ENCODE peak calls at places on chromosomes 5 and 9, in ten cellular contexts. O is choroid plexus epithelial cell, L is SK-N-SH, J is adrenal gland, I is stomach, Y is cardiac fibroblast, S is cardiac muscle cell, T is breast epithelium, C is fibroblast of lung, Q is heart right ventricle. U is an unnamed sample.

GRCh38 chr5:179270581-179271300 is 74.5 kb downstream of the ADAMTS2 start:
- DNase-seq in O (no peak), L (peak; percentile 74), J (no peak), I (no peak), Y (peak; percentile 93), S (no peak), T (peak; percentile 52), C (peak; percentile 88), Q (no peak), U (peak; percentile 70)

GRCh38 chr9:108953983-108954574 is 19.9 kb downstream of the ABITRAM start:
- DNase-seq in O (peak; percentile 77), L (peak; percentile 40), J (no peak), I (no peak), Y (peak; percentile 74), S (peak; percentile 66), T (no peak), C (peak; percentile 75), Q (peak; percentile 23), U (peak; percentile 73)

GRCh38 chr9:119827126-119827525 is 457.9 kb upstream of the BRINP1 start:
- DNase-seq in O (no peak), L (no peak), J (no peak), I (no peak), Y (no peak), S (no peak), T (no peak), C (no peak), Q (no peak), U (no peak)

GRCh38 chr5:14090290-14090689 is 52.9 kb upstream of the TRIO start:
- DNase-seq in O (no peak), L (no peak), J (no peak), I (no peak), Y (no peak), S (no peak), T (no peak), C (peak; percentile 12), Q (no peak), U (no peak)

GRCh38 chr5:57324888-57325287 is 151.0 kb downstream of the GPBP1 start:
- DNase-seq in O (no peak), L (no peak), J (no peak), I (no peak), Y (no peak), S (no peak), T (no peak), C (peak; percentile 72), Q (peak; percentile 35), U (no peak)

GRCh38 chr5:102753889-102754498 is 1.1 kb upstream of the PAM start:
- DNase-seq in O (no peak), L (peak; percentile 43), J (no peak), I (no peak), Y (no peak), S (no peak), T (no peak), C (no peak), Q (no peak), U (no peak)

GRCh38 chr5:117872798-117873368 is 1115.5 kb downstream of the DTWD2 start:
- DNase-seq in O (no peak), L (no peak), J (no peak), I (no peak), Y (no peak), S (no peak), T (no peak), C (no peak), Q (no peak), U (no peak)

GRCh38 chr5:148202531-148203092 is at the start of gene SPINK6:
- DNase-seq in O (no peak), L (no peak), J (no peak), I (no peak), Y (no peak), S (no peak), T (no peak), C (no peak), Q (no peak), U (no peak)

GRCh38 chr5:172173771-172174170 is 14.3 kb downstream of the STK10 start:
- DNase-seq in O (peak; percentile 88), L (no peak), J (no peak), I (no peak), Y (peak; percentile 44), S (no peak), T (no peak), C (peak; percentile 68), Q (no peak), U (peak; percentile 65)

GRCh38 chr5:90833753-90834152 is 275.2 kb downstream of the ADGRV1 start:
- DNase-seq in O (no peak), L (no peak), J (no peak), I (no peak), Y (no peak), S (no peak), T (no peak), C (no peak), Q (no peak), U (no peak)

GRCh38 chr9:107707915-107708441 is 218.4 kb upstream of the KLF4 start:
- DNase-seq in O (peak; percentile 37), L (no peak), J (peak; percentile 49), I (no peak), Y (peak; percentile 47), S (no peak), T (no peak), C (no peak), Q (no peak), U (peak; percentile 76)

GRCh38 chr5:32323741-32324140 is 11.0 kb upstream of the MTMR12 start:
- DNase-seq in O (no peak), L (no peak), J (no peak), I (no peak), Y (no peak), S (no peak), T (no peak), C (no peak), Q (no peak), U (no peak)

GRCh38 chr5:32325616-32326015 is 12.9 kb upstream of the MTMR12 start:
- DNase-seq in O (no peak), L (no peak), J (no peak), I (no peak), Y (no peak), S (no peak), T (no peak), C (no peak), Q (no peak), U (no peak)

GRCh38 chr5:32325067-32325466 is 12.3 kb upstream of the MTMR12 start:
- DNase-seq in O (peak; percentile 27), L (no peak), J (no peak), I (no peak), Y (peak; percentile 51), S (no peak), T (no peak), C (peak; percentile 49), Q (no peak), U (peak; percentile 21)

GRCh38 chr5:32329395-32329834 is 16.7 kb upstream of the MTMR12 start:
- DNase-seq in O (peak; percentile 83), L (peak; percentile 72), J (peak; percentile 67), I (peak; percentile 76), Y (peak; percentile 80), S (peak; percentile 52), T (peak; percentile 71), C (peak; percentile 64), Q (peak; percentile 64), U (peak; percentile 74)

GRCh38 chr5:32326216-32326772 is 13.6 kb upstream of the MTMR12 start:
- DNase-seq in O (peak; percentile 18), L (no peak), J (no peak), I (no peak), Y (no peak), S (no peak), T (no peak), C (peak; percentile 19), Q (no peak), U (peak; percentile 30)
- H3K4me3 ChIP-seq in O (no peak overlapping the region), L (no peak overlapping the region), J (no peak overlapping the region), I (no peak overlapping the region), Y (no peak overlapping the region), S (no peak overlapping the region), T (no peak overlapping the region), C (no peak overlapping the region), Q (no peak overlapping the region), U (no peak overlapping the region)

DNA sequence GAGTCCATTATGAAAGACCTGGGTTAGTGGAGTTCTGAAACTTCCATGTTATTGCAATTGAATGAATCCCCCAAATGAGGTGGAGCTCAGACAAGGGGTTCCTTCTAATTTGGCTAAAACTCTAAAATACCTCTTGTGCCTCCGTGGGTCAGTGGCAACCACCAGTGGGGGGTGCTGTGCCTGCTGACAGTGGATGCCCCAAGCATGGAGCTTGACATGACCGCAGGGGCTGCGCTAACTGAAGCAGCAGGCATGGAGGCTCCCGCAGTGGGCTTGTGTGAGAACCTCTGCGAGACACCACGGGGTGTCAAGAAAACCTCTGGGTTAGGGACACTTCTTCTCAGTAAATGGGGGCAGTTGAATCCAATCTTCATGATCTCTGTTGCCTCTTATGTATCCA is 200.5 kb downstream of the DRD1 start:
- DNase-seq in O (no peak), L (no peak), J (no peak), I (no peak), Y (no peak), S (no peak), T (no peak), C (no peak), Q (no peak), U (no peak)
- TF ChIP-seq CTCF in O (no peak), L (no peak), J (no peak), I (no peak), Y (no peak), S (no peak), T (no peak), C (no peak), Q (no peak), U (no peak)

DNA sequence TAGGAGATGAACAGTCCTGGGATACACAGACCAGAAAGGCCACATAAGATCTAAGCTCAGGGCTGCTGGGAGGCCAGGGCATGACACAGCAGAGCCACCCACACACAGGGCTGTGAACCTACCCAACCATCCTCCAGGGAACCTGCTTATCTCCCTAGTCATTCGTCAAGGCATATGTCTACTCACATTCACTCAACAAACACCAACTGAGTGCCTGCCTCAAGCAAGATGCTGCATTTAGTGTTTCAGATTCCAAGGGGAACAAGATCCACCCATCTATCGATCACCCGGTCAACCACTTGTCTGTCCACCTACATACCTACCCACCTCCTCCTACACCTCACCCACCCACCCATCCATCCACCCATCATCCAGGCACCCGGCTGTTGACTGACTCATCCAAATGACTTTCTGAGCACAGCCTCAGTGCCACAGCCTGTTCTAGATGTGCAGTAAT is 1.9 kb downstream of the DPM2 start:
- DNase-seq in O (no peak), L (no peak), J (no peak), I (no peak), Y (no peak), S (no peak), T (no peak), C (no peak), Q (no peak), U (no peak)
- H3K4me3 ChIP-seq in O (no peak overlapping the region), L (peak overlapping the region; percentile 78), J (no peak overlapping the region), I (peak overlapping the region; percentile 79), Y (peak overlapping the region; percentile 91), S (no peak overlapping the region), T (no peak overlapping the region), C (peak overlapping the region; percentile 78), Q (no peak overlapping the region), U (peak overlapping the region; percentile 82)

DNA sequence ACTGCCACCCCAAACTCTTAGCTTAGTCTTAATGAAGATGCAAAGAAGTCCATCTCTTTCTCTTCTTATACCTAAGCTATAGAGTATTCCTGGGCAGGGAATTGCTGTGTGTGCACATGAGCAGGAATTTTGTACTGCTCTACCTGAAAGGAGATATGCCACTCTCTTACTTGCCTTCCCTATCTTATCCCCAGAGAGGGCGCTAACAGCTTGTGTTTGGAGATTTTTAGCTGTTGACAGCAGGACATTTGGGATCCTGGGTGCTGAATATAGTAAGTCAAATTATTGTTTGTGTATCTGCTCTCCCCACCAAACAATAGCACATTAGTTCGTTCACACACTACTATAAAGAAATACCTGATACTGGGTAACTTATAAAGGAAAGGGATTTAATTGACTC is 159.5 kb downstream of the GABRG2 start:
- DNase-seq in O (no peak), L (no peak), J (no peak), I (no peak), Y (no peak), S (peak; percentile 41), T (no peak), C (no peak), Q (no peak), U (no peak)
- TF ChIP-seq CTCF in O (no peak), L (peak; percentile 23), J (no peak), I (no peak), Y (no peak), S (no peak), T (no peak), C (no peak), Q (no peak), U (no peak)

U was measured in fibroblast of villous mesenchyme.